ENCODE peak calls at places on chromosomes 3 and 15, in eight cellular contexts. One of them, this sample, is unnamed.

GRCh38 chr3:49470714-49471420 is 800 bp downstream of the DAG1 start:
- DNase-seq in occipital lobe: peak
- DNase-seq in NCI-H2081: no peak
- DNase-seq in HS-27A: no peak
- DNase-seq in stimulated activated CD4-positive, alpha-beta T cell treated with anti-CD3 and anti-CD28 coated beads, Interleukin-4, amount 100 ng/mL, for 24 hours: no peak
- DNase-seq in heart right ventricle: no peak
- DNase-seq in immature natural killer cell: no peak
- DNase-seq in activated CD8-positive, alpha-beta memory T cell treated with anti-CD3 and anti-CD28 coated beads, Interleukin-2, amount 50 U/mL, for 4 hours: no peak
- DNase-seq in this sample: no peak

GRCh38 chr3:147369671-147370123 is 36.6 kb downstream of the ZIC4 start:
- DNase-seq in occipital lobe: no peak
- DNase-seq in NCI-H2081: no peak
- DNase-seq in HS-27A: no peak
- DNase-seq in stimulated activated CD4-positive, alpha-beta T cell treated with anti-CD3 and anti-CD28 coated beads, Interleukin-4, amount 100 ng/mL, for 24 hours: no peak
- DNase-seq in heart right ventricle: no peak
- DNase-seq in immature natural killer cell: no peak
- DNase-seq in activated CD8-positive, alpha-beta memory T cell treated with anti-CD3 and anti-CD28 coated beads, Interleukin-2, amount 50 U/mL, for 4 hours: no peak
- DNase-seq in this sample: no peak

GRCh38 chr15:88704791-88705768 is 66.3 kb downstream of the ISG20 start:
- DNase-seq in occipital lobe: peak
- DNase-seq in NCI-H2081: no peak
- DNase-seq in HS-27A: no peak
- DNase-seq in stimulated activated CD4-positive, alpha-beta T cell treated with anti-CD3 and anti-CD28 coated beads, Interleukin-4, amount 100 ng/mL, for 24 hours: no peak
- DNase-seq in heart right ventricle: peak
- DNase-seq in immature natural killer cell: no peak
- DNase-seq in activated CD8-positive, alpha-beta memory T cell treated with anti-CD3 and anti-CD28 coated beads, Interleukin-2, amount 50 U/mL, for 4 hours: no peak
- DNase-seq in this sample: no peak

GRCh38 chr3:19399356-19399755 is 251.0 kb downstream of the KCNH8 start:
- DNase-seq in occipital lobe: no peak
- DNase-seq in NCI-H2081: no peak
- DNase-seq in HS-27A: no peak
- DNase-seq in stimulated activated CD4-positive, alpha-beta T cell treated with anti-CD3 and anti-CD28 coated beads, Interleukin-4, amount 100 ng/mL, for 24 hours: no peak
- DNase-seq in heart right ventricle: no peak
- DNase-seq in immature natural killer cell: no peak
- DNase-seq in activated CD8-positive, alpha-beta memory T cell treated with anti-CD3 and anti-CD28 coated beads, Interleukin-2, amount 50 U/mL, for 4 hours: no peak
- DNase-seq in this sample: no peak

GRCh38 chr15:27353837-27354236 is 382.9 kb downstream of the GABRG3 start:
- DNase-seq in occipital lobe: no peak
- DNase-seq in NCI-H2081: no peak
- DNase-seq in HS-27A: no peak
- DNase-seq in stimulated activated CD4-positive, alpha-beta T cell treated with anti-CD3 and anti-CD28 coated beads, Interleukin-4, amount 100 ng/mL, for 24 hours: no peak
- DNase-seq in heart right ventricle: no peak
- DNase-seq in immature natural killer cell: no peak
- DNase-seq in activated CD8-positive, alpha-beta memory T cell treated with anti-CD3 and anti-CD28 coated beads, Interleukin-2, amount 50 U/mL, for 4 hours: no peak
- DNase-seq in this sample: no peak

GRCh38 chr3:176521531-176522175 is 675.6 kb downstream of the TBL1XR1 start:
- DNase-seq in occipital lobe: no peak
- DNase-seq in NCI-H2081: no peak
- DNase-seq in HS-27A: peak
- DNase-seq in stimulated activated CD4-positive, alpha-beta T cell treated with anti-CD3 and anti-CD28 coated beads, Interleukin-4, amount 100 ng/mL, for 24 hours: no peak
- DNase-seq in heart right ventricle: no peak
- DNase-seq in immature natural killer cell: no peak
- DNase-seq in activated CD8-positive, alpha-beta memory T cell treated with anti-CD3 and anti-CD28 coated beads, Interleukin-2, amount 50 U/mL, for 4 hours: no peak
- DNase-seq in this sample: no peak

GRCh38 chr15:67085237-67085817 is 19.9 kb downstream of the SMAD3 start:
- DNase-seq in occipital lobe: no peak
- DNase-seq in NCI-H2081: no peak
- DNase-seq in HS-27A: no peak
- DNase-seq in stimulated activated CD4-positive, alpha-beta T cell treated with anti-CD3 and anti-CD28 coated beads, Interleukin-4, amount 100 ng/mL, for 24 hours: peak
- DNase-seq in heart right ventricle: no peak
- DNase-seq in immature natural killer cell: peak
- DNase-seq in activated CD8-positive, alpha-beta memory T cell treated with anti-CD3 and anti-CD28 coated beads, Interleukin-2, amount 50 U/mL, for 4 hours: no peak
- DNase-seq in this sample: peak

GRCh38 chr3:21599890-21600289 is 151.1 kb downstream of the ZNF385D start:
- DNase-seq in occipital lobe: no peak
- DNase-seq in NCI-H2081: no peak
- DNase-seq in HS-27A: no peak
- DNase-seq in stimulated activated CD4-positive, alpha-beta T cell treated with anti-CD3 and anti-CD28 coated beads, Interleukin-4, amount 100 ng/mL, for 24 hours: no peak
- DNase-seq in heart right ventricle: no peak
- DNase-seq in immature natural killer cell: no peak
- DNase-seq in activated CD8-positive, alpha-beta memory T cell treated with anti-CD3 and anti-CD28 coated beads, Interleukin-2, amount 50 U/mL, for 4 hours: no peak
- DNase-seq in this sample: no peak

GRCh38 chr3:51621091-51621892 is 49.8 kb upstream of the TEX264 start:
- DNase-seq in occipital lobe: no peak
- DNase-seq in NCI-H2081: no peak
- DNase-seq in HS-27A: no peak
- DNase-seq in stimulated activated CD4-positive, alpha-beta T cell treated with anti-CD3 and anti-CD28 coated beads, Interleukin-4, amount 100 ng/mL, for 24 hours: no peak
- DNase-seq in heart right ventricle: no peak
- DNase-seq in immature natural killer cell: no peak
- DNase-seq in activated CD8-positive, alpha-beta memory T cell treated with anti-CD3 and anti-CD28 coated beads, Interleukin-2, amount 50 U/mL, for 4 hours: no peak
- DNase-seq in this sample: no peak

GRCh38 chr15:31300981-31301686 is 25.5 kb upstream of the KLF13 start:
- DNase-seq in occipital lobe: no peak
- DNase-seq in NCI-H2081: no peak
- DNase-seq in HS-27A: no peak
- DNase-seq in stimulated activated CD4-positive, alpha-beta T cell treated with anti-CD3 and anti-CD28 coated beads, Interleukin-4, amount 100 ng/mL, for 24 hours: no peak
- DNase-seq in heart right ventricle: peak
- DNase-seq in immature natural killer cell: no peak
- DNase-seq in activated CD8-positive, alpha-beta memory T cell treated with anti-CD3 and anti-CD28 coated beads, Interleukin-2, amount 50 U/mL, for 4 hours: no peak
- DNase-seq in this sample: peak

GRCh38 chr3:52026016-52026415 is 30.3 kb upstream of the RPL29 start:
- DNase-seq in occipital lobe: no peak
- DNase-seq in NCI-H2081: no peak
- DNase-seq in HS-27A: no peak
- DNase-seq in stimulated activated CD4-positive, alpha-beta T cell treated with anti-CD3 and anti-CD28 coated beads, Interleukin-4, amount 100 ng/mL, for 24 hours: no peak
- DNase-seq in heart right ventricle: no peak
- DNase-seq in immature natural killer cell: no peak
- DNase-seq in activated CD8-positive, alpha-beta memory T cell treated with anti-CD3 and anti-CD28 coated beads, Interleukin-2, amount 50 U/mL, for 4 hours: no peak
- DNase-seq in this sample: no peak

GRCh38 chr15:34892963-34893591 is 76.5 kb downstream of the AQR start:
- DNase-seq in occipital lobe: no peak
- DNase-seq in NCI-H2081: no peak
- DNase-seq in HS-27A: no peak
- DNase-seq in stimulated activated CD4-positive, alpha-beta T cell treated with anti-CD3 and anti-CD28 coated beads, Interleukin-4, amount 100 ng/mL, for 24 hours: no peak
- DNase-seq in heart right ventricle: no peak
- DNase-seq in immature natural killer cell: no peak
- DNase-seq in activated CD8-positive, alpha-beta memory T cell treated with anti-CD3 and anti-CD28 coated beads, Interleukin-2, amount 50 U/mL, for 4 hours: no peak
- DNase-seq in this sample: no peak

GRCh38 chr15:63013052-63013808 is 29.3 kb upstream of the TPM1 start:
- DNase-seq in occipital lobe: no peak
- DNase-seq in NCI-H2081: no peak
- DNase-seq in HS-27A: peak
- DNase-seq in stimulated activated CD4-positive, alpha-beta T cell treated with anti-CD3 and anti-CD28 coated beads, Interleukin-4, amount 100 ng/mL, for 24 hours: no peak
- DNase-seq in heart right ventricle: no peak
- DNase-seq in immature natural killer cell: no peak
- DNase-seq in activated CD8-positive, alpha-beta memory T cell treated with anti-CD3 and anti-CD28 coated beads, Interleukin-2, amount 50 U/mL, for 4 hours: no peak
- DNase-seq in this sample: no peak

GRCh38 chr15:89664441-89664840 is 9.2 kb upstream of the KIF7 start:
- DNase-seq in occipital lobe: no peak
- DNase-seq in NCI-H2081: peak
- DNase-seq in HS-27A: no peak
- DNase-seq in stimulated activated CD4-positive, alpha-beta T cell treated with anti-CD3 and anti-CD28 coated beads, Interleukin-4, amount 100 ng/mL, for 24 hours: no peak
- DNase-seq in heart right ventricle: no peak
- DNase-seq in immature natural killer cell: no peak
- DNase-seq in activated CD8-positive, alpha-beta memory T cell treated with anti-CD3 and anti-CD28 coated beads, Interleukin-2, amount 50 U/mL, for 4 hours: no peak
- DNase-seq in this sample: no peak

GRCh38 chr3:192892981-192893827 is 24.5 kb downstream of the MB21D2 start:
- DNase-seq in occipital lobe: no peak
- DNase-seq in NCI-H2081: peak
- DNase-seq in HS-27A: peak
- DNase-seq in stimulated activated CD4-positive, alpha-beta T cell treated with anti-CD3 and anti-CD28 coated beads, Interleukin-4, amount 100 ng/mL, for 24 hours: peak
- DNase-seq in heart right ventricle: peak
- DNase-seq in immature natural killer cell: peak
- DNase-seq in activated CD8-positive, alpha-beta memory T cell treated with anti-CD3 and anti-CD28 coated beads, Interleukin-2, amount 50 U/mL, for 4 hours: peak
- DNase-seq in this sample: peak

GRCh38 chr3:18813300-18813699 is 335.0 kb upstream of the KCNH8 start:
- DNase-seq in occipital lobe: no peak
- DNase-seq in NCI-H2081: no peak
- DNase-seq in HS-27A: no peak
- DNase-seq in stimulated activated CD4-positive, alpha-beta T cell treated with anti-CD3 and anti-CD28 coated beads, Interleukin-4, amount 100 ng/mL, for 24 hours: no peak
- DNase-seq in heart right ventricle: no peak
- DNase-seq in immature natural killer cell: no peak
- DNase-seq in activated CD8-positive, alpha-beta memory T cell treated with anti-CD3 and anti-CD28 coated beads, Interleukin-2, amount 50 U/mL, for 4 hours: no peak
- DNase-seq in this sample: no peak

GRCh38 chr3:127674099-127674792 is 1.5 kb downstream of the ABTB1 start:
- DNase-seq in occipital lobe: peak
- DNase-seq in NCI-H2081: no peak
- DNase-seq in HS-27A: no peak
- DNase-seq in stimulated activated CD4-positive, alpha-beta T cell treated with anti-CD3 and anti-CD28 coated beads, Interleukin-4, amount 100 ng/mL, for 24 hours: no peak
- DNase-seq in heart right ventricle: no peak
- DNase-seq in immature natural killer cell: no peak
- DNase-seq in activated CD8-positive, alpha-beta memory T cell treated with anti-CD3 and anti-CD28 coated beads, Interleukin-2, amount 50 U/mL, for 4 hours: no peak
- DNase-seq in this sample: no peak

GRCh38 chr3:132231633-132232032 is 85.6 kb upstream of the ACP3 start:
- DNase-seq in occipital lobe: no peak
- DNase-seq in NCI-H2081: no peak
- DNase-seq in HS-27A: peak
- DNase-seq in stimulated activated CD4-positive, alpha-beta T cell treated with anti-CD3 and anti-CD28 coated beads, Interleukin-4, amount 100 ng/mL, for 24 hours: no peak
- DNase-seq in heart right ventricle: no peak
- DNase-seq in immature natural killer cell: no peak
- DNase-seq in activated CD8-positive, alpha-beta memory T cell treated with anti-CD3 and anti-CD28 coated beads, Interleukin-2, amount 50 U/mL, for 4 hours: no peak
- DNase-seq in this sample: no peak

This sample was measured in CD14-positive monocyte.